ENCODE peak calls at places on chromosomes 12 and 14, in nine cellular contexts. D is GM12865, C is omental fat pad, M is fibroblast of the aortic adventitia, E is nephron progenitor cell, J is fibroblast of lung, S is HFF-Myc, Q is RWPE1, Z is AG04450. L is an unnamed sample.

GRCh38 chr12:7099290-7099996 is 7.2 kb upstream of the C1R start:
- DNase-seq in D (no peak), C (no peak), M (no peak), E (no peak), J (no peak), S (no peak), Q (no peak), Z (no peak), L (no peak)

GRCh38 chr12:388547-389137 is 478 bp downstream of the KDM5A start:
- DNase-seq in D (peak; percentile 77), C (no peak), M (peak; percentile 36), E (peak; percentile 50), J (peak; percentile 19), S (no peak), Q (peak; percentile 30), Z (no peak), L (peak; percentile 26)

GRCh38 chr12:57838594-57839302 is 7.8 kb downstream of the CTDSP2 start:
- DNase-seq in D (peak; percentile 73), C (no peak), M (peak; percentile 53), E (no peak), J (no peak), S (no peak), Q (no peak), Z (no peak), L (no peak)

GRCh38 chr14:93527076-93527692 is 96.4 kb downstream of the UNC79 start:
- DNase-seq in D (no peak), C (no peak), M (peak; percentile 16), E (no peak), J (no peak), S (no peak), Q (no peak), Z (no peak), L (no peak)

GRCh38 chr12:24488091-24488596 is 460.8 kb downstream of the BCAT1 start:
- DNase-seq in D (no peak), C (no peak), M (no peak), E (no peak), J (peak; percentile 43), S (no peak), Q (no peak), Z (no peak), L (no peak)

GRCh38 chr14:80954771-80955299 is 586 bp upstream of the TSHR start:
- DNase-seq in D (peak; percentile 70), C (peak; percentile 73), M (peak; percentile 81), E (peak; percentile 86), J (peak; percentile 74), S (peak; percentile 31), Q (peak; percentile 74), Z (peak; percentile 42), L (peak; percentile 76)

GRCh38 chr12:92973614-92974013 is 44.5 kb upstream of the EEA1 start:
- DNase-seq in D (peak; percentile 95), C (no peak), M (peak; percentile 93), E (no peak), J (peak; percentile 94), S (no peak), Q (peak; percentile 88), Z (peak; percentile 64), L (peak; percentile 46)

GRCh38 chr12:26052652-26053051 is 72.2 kb downstream of the BHLHE41 start:
- DNase-seq in D (no peak), C (no peak), M (no peak), E (no peak), J (no peak), S (no peak), Q (no peak), Z (no peak), L (no peak)

GRCh38 chr12:93135286-93136239 is 206.5 kb upstream of the EEA1 start:
- DNase-seq in D (peak; percentile 70), C (no peak), M (no peak), E (no peak), J (peak; percentile 71), S (peak; percentile 76), Q (no peak), Z (no peak), L (no peak)

GRCh38 chr14:100902295-100902694 is 1.2 kb downstream of the RTL1 start:
- DNase-seq in D (no peak), C (no peak), M (no peak), E (no peak), J (no peak), S (no peak), Q (no peak), Z (no peak), L (no peak)
- TF ChIP-seq CTCF in D (no peak), C (no peak), M (no peak), E (peak; percentile 11), J (peak; percentile 23), S (peak; percentile 10), Q (no peak), Z (peak; percentile 24), L (no peak)

GRCh38 chr14:55026793-55027560 is at the start of the genes SOCS4 and WDHD1:
- DNase-seq in D (peak; percentile 98), C (peak; percentile 84), M (peak; percentile 88), E (peak; percentile 97), J (peak; percentile 92), S (peak; percentile 77), Q (peak; percentile 93), Z (peak; percentile 63), L (peak; percentile 96)
- TF ChIP-seq CTCF in D (peak; percentile 15), C (no peak), M (no peak), E (no peak), J (peak; percentile 2), S (no peak), Q (no peak), Z (no peak), L (peak; percentile 8)

DNA sequence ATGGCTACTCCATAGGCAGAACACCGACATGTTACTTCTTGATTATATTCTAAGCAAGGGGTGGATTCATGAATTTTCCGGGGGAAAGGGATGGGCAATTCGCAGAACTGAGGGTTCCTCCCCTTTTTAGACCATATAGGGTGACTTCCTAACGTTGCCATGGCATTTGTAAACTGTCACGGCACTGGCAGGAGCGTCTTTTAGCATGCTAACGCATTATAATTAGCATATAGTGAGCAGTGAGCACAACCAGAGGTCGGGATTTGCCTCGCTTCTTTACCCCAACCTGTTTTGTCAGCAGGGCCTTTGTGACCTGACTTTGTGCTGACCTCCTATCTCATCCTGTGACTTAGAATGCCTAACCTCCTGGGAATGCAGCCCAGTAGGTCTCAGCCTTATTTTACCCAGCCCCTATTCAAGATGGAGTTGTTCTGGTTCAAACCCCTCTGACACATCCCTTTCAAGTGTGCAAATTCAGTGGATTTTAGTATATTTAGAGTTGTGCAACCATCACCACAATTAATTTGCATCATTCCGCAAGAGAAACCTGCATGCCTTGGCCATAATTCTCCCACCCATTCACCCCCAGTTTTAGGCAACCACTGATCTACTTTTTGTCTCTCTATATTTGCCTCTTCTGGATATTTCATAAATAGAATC is 27.4 kb downstream of the PALS1 start:
- DNase-seq in D (no peak), C (no peak), M (no peak), E (peak; percentile 8), J (peak; percentile 30), S (no peak), Q (no peak), Z (no peak), L (no peak)
- TF ChIP-seq CTCF in D (no peak), C (no peak), M (no peak), E (no peak), J (no peak), S (no peak), Q (no peak), Z (no peak), L (no peak)

GRCh38 chr12:44550377-44550776 is 325.7 kb downstream of the NELL2 start:
- DNase-seq in D (no peak), C (no peak), M (no peak), E (no peak), J (no peak), S (no peak), Q (no peak), Z (no peak), L (no peak)

GRCh38 chr12:44546037-44546436 is 330.1 kb downstream of the NELL2 start:
- DNase-seq in D (no peak), C (no peak), M (no peak), E (no peak), J (no peak), S (no peak), Q (no peak), Z (no peak), L (no peak)

GRCh38 chr12:44551631-44552030 is 324.5 kb downstream of the NELL2 start:
- DNase-seq in D (peak; percentile 1), C (no peak), M (no peak), E (no peak), J (no peak), S (no peak), Q (no peak), Z (no peak), L (no peak)
- TF ChIP-seq CTCF in D (no peak), C (no peak), M (no peak), E (no peak), J (no peak), S (no peak), Q (no peak), Z (no peak), L (no peak)

DNA sequence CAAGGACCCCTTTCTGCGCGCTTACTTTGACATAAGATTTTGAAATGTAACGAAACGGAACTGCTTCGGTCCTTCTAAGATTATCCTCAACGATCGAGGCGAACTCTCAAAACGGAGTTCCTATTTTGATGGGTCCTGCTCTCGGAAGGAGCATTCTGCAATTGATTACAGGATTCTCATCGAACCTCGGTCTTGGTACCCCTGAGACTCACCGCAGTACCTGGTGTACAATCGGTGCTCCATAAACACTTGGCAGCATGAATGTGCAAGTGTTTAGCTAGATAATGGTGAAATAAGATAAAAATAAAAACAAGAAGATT is 530 bp upstream of the NEMF start:
- DNase-seq in D (no peak), C (no peak), M (no peak), E (no peak), J (no peak), S (no peak), Q (no peak), Z (no peak), L (no peak)
- TF ChIP-seq CTCF in D (no peak), C (no peak), M (no peak), E (no peak), J (no peak), S (no peak), Q (no peak), Z (no peak), L (peak; percentile 22)

L was measured in GM10248.